ENCODE peak calls at places on chromosomes 2 and 18, in ten cellular contexts. O is cardiac fibroblast, F is endodermal cell, G is GM23338, S is WTC11, N is fibroblast of mammary gland, C is foreskin fibroblast, R is lower lobe of right lung, X is right atrium auricular region, T is GM10248. U is an unnamed sample.

GRCh38 chr18:8960740-8961657 is 141.5 kb upstream of the NDUFV2 start:
- DNase-seq in O (peak), F (no peak), G (no peak), S (no peak), N (peak), C (peak), R (no peak), X (no peak), T (no peak), U (no peak)

GRCh38 chr2:5673148-5673860 is 18.9 kb upstream of the SOX11 start:
- DNase-seq in O (no peak), F (peak), G (peak), S (no peak), N (no peak), C (no peak), R (no peak), X (no peak), T (no peak), U (no peak)

GRCh38 chr2:236687296-236687955 is 117.8 kb downstream of the ACKR3 start:
- DNase-seq in O (no peak), F (no peak), G (no peak), S (no peak), N (no peak), C (no peak), R (no peak), X (no peak), T (no peak), U (no peak)

GRCh38 chr2:86087936-86088850 is 17.5 kb downstream of the POLR1A start:
- DNase-seq in O (no peak), F (peak), G (peak), S (no peak), N (no peak), C (no peak), R (no peak), X (peak), T (no peak), U (no peak)

GRCh38 chr2:199977984-199978415 is 22.6 kb downstream of the MAIP1 start:
- DNase-seq in O (peak), F (no peak), G (no peak), S (no peak), N (peak), C (peak), R (no peak), X (no peak), T (no peak), U (no peak)

GRCh38 chr2:109222825-109223471 is 93.9 kb downstream of the SH3RF3 start:
- DNase-seq in O (no peak), F (peak), G (peak), S (peak), N (no peak), C (no peak), R (no peak), X (peak), T (no peak), U (no peak)

GRCh38 chr2:205868773-205869333 is 186.6 kb downstream of the NRP2 start:
- DNase-seq in O (peak), F (no peak), G (no peak), S (no peak), N (peak), C (no peak), R (no peak), X (no peak), T (peak), U (peak)

GRCh38 chr2:207765541-207765940 is 4.2 kb downstream of the FZD5 start:
- DNase-seq in O (no peak), F (peak), G (peak), S (no peak), N (no peak), C (no peak), R (peak), X (no peak), T (no peak), U (no peak)

GRCh38 chr2:40317756-40318155 is 134.1 kb downstream of the SLC8A1 start:
- DNase-seq in O (no peak), F (no peak), G (no peak), S (no peak), N (no peak), C (no peak), R (no peak), X (no peak), T (no peak), U (no peak)

GRCh38 chr2:9690716-9691498 is 60.1 kb upstream of the YWHAQ start:
- DNase-seq in O (no peak), F (peak), G (peak), S (no peak), N (no peak), C (no peak), R (no peak), X (no peak), T (no peak), U (no peak)

GRCh38 chr18:22848618-22849017 is 84.5 kb upstream of the RBBP8 start:
- DNase-seq in O (peak), F (no peak), G (no peak), S (no peak), N (peak), C (peak), R (no peak), X (no peak), T (no peak), U (no peak)

GRCh38 chr2:146992057-146992456 is 852.8 kb upstream of the ACVR2A start:
- DNase-seq in O (peak), F (no peak), G (no peak), S (no peak), N (peak), C (no peak), R (no peak), X (no peak), T (no peak), U (no peak)

GRCh38 chr2:9001229-9001628 is 2.3 kb downstream of the MBOAT2 start:
- DNase-seq in O (peak), F (no peak), G (no peak), S (no peak), N (peak), C (peak), R (no peak), X (no peak), T (no peak), U (no peak)

GRCh38 chr2:136058262-136058661 is 59.7 kb downstream of the CXCR4 start:
- DNase-seq in O (no peak), F (no peak), G (peak), S (no peak), N (no peak), C (no peak), R (no peak), X (no peak), T (no peak), U (no peak)

GRCh38 chr2:27925640-27926472 is 35.3 kb downstream of the BABAM2 start:
- DNase-seq in O (no peak), F (no peak), G (no peak), S (no peak), N (no peak), C (no peak), R (no peak), X (no peak), T (no peak), U (no peak)

GRCh38 chr2:215280326-215280725 is 31.5 kb upstream of the ATIC start:
- DNase-seq in O (peak), F (no peak), G (no peak), S (no peak), N (no peak), C (no peak), R (no peak), X (no peak), T (no peak), U (no peak)

GRCh38 chr2:79235135-79235534 is 75.6 kb upstream of the REG3A start:
- DNase-seq in O (no peak), F (peak), G (peak), S (no peak), N (no peak), C (no peak), R (no peak), X (no peak), T (no peak), U (no peak)

GRCh38 chr18:48801728-48802542 is 148.8 kb downstream of the SMAD7 start:
- DNase-seq in O (no peak), F (peak), G (no peak), S (peak), N (no peak), C (no peak), R (peak), X (peak), T (no peak), U (no peak)

GRCh38 chr2:55159037-55159651 is 72.9 kb downstream of the CLHC1 start:
- DNase-seq in O (no peak), F (no peak), G (no peak), S (no peak), N (no peak), C (no peak), R (peak), X (no peak), T (peak), U (no peak)

GRCh38 chr2:159867557-159868330 is 69.7 kb upstream of the CD302 start:
- DNase-seq in O (no peak), F (no peak), G (no peak), S (no peak), N (no peak), C (no peak), R (no peak), X (no peak), T (no peak), U (no peak)

GRCh38 chr2:86621290-86621943 is 2.2 kb downstream of the RNF103 start:
- DNase-seq in O (peak), F (no peak), G (no peak), S (no peak), N (no peak), C (no peak), R (no peak), X (no peak), T (no peak), U (no peak)

GRCh38 chr2:10961490-10961875 is 49.7 kb downstream of the KCNF1 start:
- DNase-seq in O (no peak), F (no peak), G (no peak), S (no peak), N (no peak), C (no peak), R (no peak), X (no peak), T (no peak), U (no peak)
- TF ChIP-seq CTCF in O (no peak), F (no peak), G (no peak), S (no peak), N (no peak), C (no peak), R (no peak), X (no peak), T (no peak), U (no peak)

DNA sequence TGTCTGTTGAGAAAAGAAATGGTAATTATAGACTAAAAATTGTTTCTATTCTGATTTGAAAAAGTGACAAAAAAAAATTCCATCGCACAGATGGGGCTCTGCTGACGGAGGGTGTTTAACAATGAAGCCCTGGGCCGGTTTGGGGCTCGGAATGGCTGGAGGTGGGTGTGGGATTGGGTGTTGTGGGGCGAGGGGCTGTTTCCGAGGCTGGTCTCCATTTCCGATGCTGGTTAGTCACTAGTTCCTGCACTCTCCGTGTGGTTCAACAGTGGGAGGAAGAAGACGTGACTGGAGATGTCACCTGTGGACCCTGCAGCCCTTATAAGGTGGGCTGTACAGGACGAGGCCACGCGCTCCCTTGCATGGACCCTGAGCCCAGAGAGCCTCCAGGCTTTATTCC is 143.2 kb downstream of the KLHL29 start:
- DNase-seq in O (no peak), F (no peak), G (no peak), S (no peak), N (no peak), C (no peak), R (no peak), X (no peak), T (no peak), U (no peak)
- TF ChIP-seq CTCF in O (no peak), F (no peak), G (no peak), S (no peak), N (no peak), C (no peak), R (no peak), X (no peak), T (no peak), U (no peak)

GRCh38 chr2:233059547-233059796 is 670 bp upstream of the INPP5D start:
- DNase-seq in O (no peak), F (peak), G (peak), S (peak), N (no peak), C (no peak), R (no peak), X (no peak), T (no peak), U (no peak)
- TF ChIP-seq CTCF in O (no peak), F (no peak), G (peak), S (no peak), N (no peak), C (no peak), R (no peak), X (no peak), T (peak), U (no peak)

DNA sequence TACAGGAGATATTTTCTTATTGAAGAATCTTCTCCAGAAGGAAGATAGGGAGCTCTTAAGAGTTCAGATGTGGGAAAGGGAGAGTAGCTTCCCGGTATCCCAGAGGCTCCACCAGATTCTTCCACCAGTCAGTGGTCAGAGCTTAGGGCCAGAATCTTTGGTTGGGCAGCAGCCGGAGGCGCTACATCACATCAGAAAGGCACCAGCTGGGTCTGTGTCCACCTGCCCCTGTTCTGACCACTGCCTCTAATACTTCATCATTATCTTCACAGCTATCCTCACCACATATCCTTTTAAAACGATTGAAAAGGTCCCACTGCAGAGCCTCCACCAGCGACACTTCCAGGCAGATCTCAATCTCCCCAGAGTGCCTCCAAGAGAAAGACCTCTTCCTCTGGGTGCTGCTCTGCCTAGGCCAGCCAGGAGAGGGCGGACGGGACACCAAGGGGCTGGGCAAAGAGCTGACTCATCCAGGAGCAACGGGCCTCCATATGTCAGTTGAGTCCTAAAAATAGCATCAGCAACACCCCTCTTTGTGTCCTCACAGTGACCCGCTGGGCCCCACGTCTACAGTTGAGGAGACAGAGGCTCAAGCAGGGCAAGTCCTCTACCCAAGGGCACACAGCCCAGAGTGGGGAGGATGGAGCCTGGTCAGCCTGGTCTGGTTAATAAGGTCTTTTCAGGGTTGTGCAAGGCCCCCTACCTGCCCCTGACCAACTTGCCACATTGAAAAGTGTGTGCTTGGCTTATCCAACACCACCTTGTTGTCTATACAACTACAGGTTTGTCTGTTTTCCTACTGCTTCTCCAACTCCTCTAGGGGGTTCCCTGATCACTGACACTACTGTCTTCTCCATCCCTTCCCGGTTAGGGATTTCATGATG is 81.2 kb downstream of the ADD2 start:
- DNase-seq in O (peak), F (peak), G (peak), S (peak), N (peak), C (peak), R (no peak), X (no peak), T (peak), U (peak)
- TF ChIP-seq CTCF in O (peak), F (peak), G (peak), S (peak), N (peak), C (peak), R (peak), X (peak), T (peak), U (peak)

GRCh38 chr2:196639180-196640030 is at the start of gene CCDC150:
- DNase-seq in O (peak), F (peak), G (peak), S (peak), N (peak), C (peak), R (peak), X (peak), T (peak), U (peak)
- TF ChIP-seq CTCF in O (peak), F (peak), G (peak), S (no peak), N (peak), C (peak), R (peak), X (no peak), T (no peak), U (no peak)

DNA sequence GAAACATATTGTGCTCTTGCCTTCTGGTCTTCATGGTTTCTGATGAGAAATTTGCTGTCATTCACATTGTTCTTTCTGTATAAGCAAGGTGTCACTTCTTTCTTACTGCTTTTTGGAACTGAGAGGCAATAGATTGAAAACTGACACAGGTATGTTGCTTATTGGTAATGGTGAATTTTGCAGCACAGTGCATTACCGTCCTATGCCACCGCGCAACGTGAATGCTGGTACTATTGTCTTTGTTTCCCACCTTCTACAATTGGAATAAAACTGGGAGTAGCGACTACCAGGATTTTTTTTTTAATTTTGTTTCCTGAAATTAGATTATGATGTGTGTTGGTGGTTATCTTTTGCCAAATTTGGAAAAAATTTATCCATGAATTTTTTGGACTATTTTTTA is 11.4 kb downstream of the XIRP2 start:
- DNase-seq in O (no peak), F (no peak), G (no peak), S (no peak), N (no peak), C (no peak), R (no peak), X (no peak), T (no peak), U (no peak)
- TF ChIP-seq CTCF in O (no peak), F (peak), G (no peak), S (no peak), N (no peak), C (no peak), R (no peak), X (no peak), T (no peak), U (no peak)

GRCh38 chr2:25324905-25325592 is 16.7 kb downstream of the DNMT3A start:
- DNase-seq in O (peak), F (no peak), G (no peak), S (no peak), N (peak), C (peak), R (no peak), X (peak), T (no peak), U (no peak)

GRCh38 chr2:25323612-25324189 is 18.0 kb downstream of the DNMT3A start:
- DNase-seq in O (no peak), F (no peak), G (no peak), S (no peak), N (no peak), C (no peak), R (no peak), X (no peak), T (no peak), U (no peak)

GRCh38 chr2:25322313-25322712 is 19.4 kb downstream of the DNMT3A start:
- DNase-seq in O (no peak), F (no peak), G (no peak), S (no peak), N (peak), C (no peak), R (no peak), X (no peak), T (no peak), U (no peak)

GRCh38 chr2:25323042-25323514 is 18.6 kb downstream of the DNMT3A start:
- DNase-seq in O (peak), F (peak), G (peak), S (peak), N (peak), C (peak), R (no peak), X (no peak), T (peak), U (no peak)

GRCh38 chr2:25324251-25324650 is 17.5 kb downstream of the DNMT3A start:
- DNase-seq in O (no peak), F (no peak), G (no peak), S (no peak), N (no peak), C (no peak), R (no peak), X (no peak), T (no peak), U (no peak)
- TF ChIP-seq CTCF in O (no peak), F (no peak), G (no peak), S (no peak), N (no peak), C (no peak), R (no peak), X (no peak), T (no peak), U (no peak)

GRCh38 chr18:31428211-31428610 is 19.3 kb upstream of the DSG3 start:
- DNase-seq in O (no peak), F (no peak), G (no peak), S (no peak), N (no peak), C (no peak), R (no peak), X (no peak), T (no peak), U (no peak)

GRCh38 chr18:31430554-31430953 is 17.0 kb upstream of the DSG3 start:
- DNase-seq in O (no peak), F (no peak), G (no peak), S (no peak), N (no peak), C (no peak), R (no peak), X (no peak), T (no peak), U (no peak)

GRCh38 chr18:31429623-31430022 is 17.9 kb upstream of the DSG3 start:
- DNase-seq in O (no peak), F (peak), G (peak), S (no peak), N (no peak), C (no peak), R (no peak), X (no peak), T (no peak), U (no peak)

GRCh38 chr18:31430072-31430471 is 17.5 kb upstream of the DSG3 start:
- DNase-seq in O (no peak), F (no peak), G (no peak), S (no peak), N (no peak), C (no peak), R (no peak), X (no peak), T (no peak), U (no peak)

DNA sequence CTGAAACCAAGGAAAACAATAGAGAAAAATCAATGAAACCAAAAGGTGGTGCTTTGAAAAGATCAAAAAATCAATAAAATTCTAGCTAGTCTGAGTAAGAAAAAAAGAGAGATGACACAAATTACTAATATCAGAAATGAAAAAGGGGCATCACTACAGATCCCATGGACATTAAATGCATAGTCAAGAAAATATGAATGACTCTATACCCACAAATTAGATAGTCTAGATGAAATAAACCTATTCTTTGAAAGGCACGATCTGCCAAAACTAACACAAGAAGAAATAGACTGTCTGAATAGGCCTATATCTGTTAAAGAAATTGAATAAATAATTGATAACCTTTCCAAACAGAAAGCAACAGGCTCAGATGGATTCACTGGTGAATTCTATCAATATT is 15.2 kb upstream of the DSG3 start:
- DNase-seq in O (no peak), F (no peak), G (no peak), S (no peak), N (no peak), C (no peak), R (no peak), X (no peak), T (no peak), U (no peak)
- TF ChIP-seq CTCF in O (no peak), F (no peak), G (no peak), S (no peak), N (no peak), C (no peak), R (no peak), X (no peak), T (no peak), U (no peak)

U was measured in CD14-positive monocyte.